ENCODE peak calls at places on chromosomes 12 and 14, in six cellular contexts. F is trophoblast cell, T is neuronal stem cell, D is H1, Q is HepG2, U is fibroblast of lung. Z is an unnamed sample.

GRCh38 chr12:92568631-92569128 is 134.1 kb upstream of the PLEKHG7 start:
- DNase-seq in F (no peak), T (no peak), D (no peak), Q (no peak), U (no peak), Z (no peak)

GRCh38 chr12:105946541-105946940 is 192.2 kb downstream of the NUAK1 start:
- DNase-seq in F (no peak), T (no peak), D (no peak), Q (no peak), U (peak; percentile 19), Z (no peak)

GRCh38 chr12:104573-105081 is 38.1 kb downstream of the IQSEC3 start:
- DNase-seq in F (no peak), T (no peak), D (peak; percentile 56), Q (peak; percentile 18), U (no peak), Z (no peak)

GRCh38 chr12:131682511-131682895 is 28.4 kb upstream of the SFSWAP start:
- DNase-seq in F (no peak), T (no peak), D (no peak), Q (no peak), U (no peak), Z (no peak)

GRCh38 chr14:62289471-62289870 is 527.3 kb downstream of the SNAPC1 start:
- DNase-seq in F (no peak), T (no peak), D (no peak), Q (no peak), U (peak; percentile 15), Z (no peak)

GRCh38 chr12:81758421-81759214 is 532 bp downstream of the PPFIA2 start:
- DNase-seq in F (no peak), T (peak; percentile 26), D (peak; percentile 79), Q (no peak), U (peak; percentile 38), Z (peak; percentile 14)

GRCh38 chr12:95788637-95789036 is 1.9 kb downstream of the NTN4 start:
- DNase-seq in F (no peak), T (no peak), D (no peak), Q (no peak), U (peak; percentile 41), Z (no peak)

GRCh38 chr14:37763266-37763665 is 167.8 kb downstream of the TTC6 start:
- DNase-seq in F (no peak), T (no peak), D (no peak), Q (no peak), U (no peak), Z (no peak)

GRCh38 chr12:52944683-52945388 is 4.1 kb upstream of the KRT18 start:
- DNase-seq in F (no peak), T (no peak), D (peak; percentile 52), Q (no peak), U (no peak), Z (no peak)

GRCh38 chr12:124756151-124756550 is 107.5 kb downstream of the SCARB1 start:
- DNase-seq in F (no peak), T (no peak), D (no peak), Q (no peak), U (no peak), Z (no peak)

GRCh38 chr12:106227641-106228319 is 20.0 kb downstream of the CKAP4 start:
- DNase-seq in F (peak; percentile 11), T (no peak), D (no peak), Q (peak; percentile 47), U (peak; percentile 28), Z (no peak)

GRCh38 chr12:67773896-67774295 is 125.4 kb downstream of the DYRK2 start:
- DNase-seq in F (no peak), T (no peak), D (no peak), Q (no peak), U (peak; percentile 56), Z (no peak)

GRCh38 chr14:95496111-95496681 is 20.3 kb downstream of the SYNE3 start:
- DNase-seq in F (no peak), T (no peak), D (no peak), Q (no peak), U (peak; percentile 43), Z (no peak)

GRCh38 chr12:96295532-96296160 is 101.5 kb downstream of the ELK3 start:
- DNase-seq in F (no peak), T (no peak), D (no peak), Q (no peak), U (no peak), Z (no peak)

GRCh38 chr12:54341343-54341742 is 16.4 kb downstream of the COPZ1 start:
- DNase-seq in F (no peak), T (peak; percentile 65), D (no peak), Q (no peak), U (no peak), Z (no peak)

GRCh38 chr14:59268011-59268410 is 79.5 kb downstream of the DAAM1 start:
- DNase-seq in F (no peak), T (no peak), D (no peak), Q (no peak), U (peak; percentile 24), Z (no peak)

GRCh38 chr14:47284283-47284682 is 391.1 kb downstream of the MDGA2 start:
- DNase-seq in F (no peak), T (no peak), D (no peak), Q (no peak), U (no peak), Z (no peak)

GRCh38 chr12:115132906-115133305 is 448.9 kb upstream of the TBX3 start:
- DNase-seq in F (no peak), T (no peak), D (no peak), Q (no peak), U (no peak), Z (no peak)

GRCh38 chr14:96587823-96588385 is 85.7 kb downstream of the PAPOLA start:
- DNase-seq in F (no peak), T (no peak), D (no peak), Q (no peak), U (no peak), Z (no peak)

GRCh38 chr12:5690240-5690639 is 254.8 kb downstream of the ANO2 start:
- DNase-seq in F (no peak), T (no peak), D (no peak), Q (no peak), U (no peak), Z (no peak)

GRCh38 chr14:20799955-20800544 is 2.6 kb downstream of the RNASE1 start:
- DNase-seq in F (peak; percentile 42), T (no peak), D (no peak), Q (peak; percentile 30), U (no peak), Z (no peak)

GRCh38 chr12:92977326-92977725 is 48.2 kb upstream of the EEA1 start:
- DNase-seq in F (no peak), T (no peak), D (no peak), Q (no peak), U (no peak), Z (no peak)

GRCh38 chr12:84697141-84697540 is 215.5 kb downstream of the SLC6A15 start:
- DNase-seq in F (no peak), T (no peak), D (no peak), Q (no peak), U (no peak), Z (no peak)

GRCh38 chr12:6551063-6551461 is 4.8 kb downstream of the IFFO1 start:
- DNase-seq in F (no peak), T (no peak), D (no peak), Q (no peak), U (no peak), Z (no peak)

GRCh38 chr12:1863823-1864222 is 43.5 kb downstream of the LRTM2 start:
- DNase-seq in F (no peak), T (no peak), D (no peak), Q (no peak), U (no peak), Z (no peak)

GRCh38 chr12:71191509-71192196 is 33.9 kb upstream of the TSPAN8 start:
- DNase-seq in F (no peak), T (no peak), D (no peak), Q (no peak), U (no peak), Z (peak; percentile 83)

GRCh38 chr14:90544971-90545370 is 148.1 kb downstream of the CALM1 start:
- DNase-seq in F (no peak), T (no peak), D (no peak), Q (no peak), U (no peak), Z (no peak)

GRCh38 chr12:42981379-42981778 is 391.8 kb upstream of the PRICKLE1 start:
- DNase-seq in F (no peak), T (no peak), D (no peak), Q (no peak), U (peak; percentile 34), Z (no peak)

GRCh38 chr12:57886590-57887363 is 40.2 kb upstream of the CTDSP2 start:
- DNase-seq in F (no peak), T (no peak), D (no peak), Q (no peak), U (no peak), Z (no peak)

GRCh38 chr12:6630696-6631095 is 5.1 kb downstream of the LPAR5 start:
- DNase-seq in F (no peak), T (no peak), D (no peak), Q (no peak), U (no peak), Z (no peak)

GRCh38 chr12:76025601-76026575 is 5.7 kb downstream of the PHLDA1 start:
- DNase-seq in F (no peak), T (no peak), D (no peak), Q (no peak), U (peak; percentile 89), Z (no peak)

GRCh38 chr12:79559591-79559990 is 131.2 kb downstream of the PAWR start:
- DNase-seq in F (no peak), T (no peak), D (no peak), Q (no peak), U (no peak), Z (no peak)
- H3K9me3 ChIP-seq in F (peaks cover 11% of the 10 kb centered on the region), T (peaks cover 9% of the 10 kb centered on the region), D (peaks cover 24% of the 10 kb centered on the region), Q (no peaks in the 10 kb centered on the region), U (no peaks in the 10 kb centered on the region), Z (no peaks in the 10 kb centered on the region)

GRCh38 chr12:121279507-121279915 is 17.0 kb downstream of the CAMKK2 start:
- DNase-seq in F (no peak), T (no peak), D (no peak), Q (no peak), U (peak; percentile 59), Z (no peak)
- H3K9ac ChIP-seq in F (no peak overlapping the region), T (no peak overlapping the region), D (no peak overlapping the region), Q (no peak overlapping the region), U (no peak overlapping the region), Z (no peak overlapping the region)

GRCh38 chr14:22174412-22174811 is 414.6 kb downstream of the DAD1 start:
- DNase-seq in F (no peak), T (no peak), D (no peak), Q (peak; percentile 67), U (no peak), Z (no peak)

GRCh38 chr14:22179190-22179589 is 409.8 kb downstream of the DAD1 start:
- DNase-seq in F (no peak), T (no peak), D (no peak), Q (no peak), U (no peak), Z (no peak)

GRCh38 chr14:22178330-22178981 is 410.6 kb downstream of the DAD1 start:
- DNase-seq in F (no peak), T (no peak), D (no peak), Q (no peak), U (peak; percentile 22), Z (no peak)

GRCh38 chr14:22177870-22178269 is 411.2 kb downstream of the DAD1 start:
- DNase-seq in F (no peak), T (no peak), D (no peak), Q (no peak), U (no peak), Z (no peak)

GRCh38 chr14:22176930-22177329 is 412.1 kb downstream of the DAD1 start:
- DNase-seq in F (no peak), T (no peak), D (no peak), Q (no peak), U (no peak), Z (no peak)
- H3K27ac ChIP-seq in F (no peak overlapping the region), T (no peak overlapping the region), D (no peak overlapping the region), Q (no peak overlapping the region), U (no peak overlapping the region), Z (no peak overlapping the region)

GRCh38 chr12:132923356-132923909 is 32.7 kb downstream of the ZNF605 start:
- DNase-seq in F (no peak), T (no peak), D (no peak), Q (no peak), U (no peak), Z (no peak)
- H3K9me3 ChIP-seq in F (peaks cover 30% of the 10 kb centered on the region), T (peaks cover 35% of the 10 kb centered on the region), D (peaks cover 84% of the 10 kb centered on the region), Q (peaks cover 90% of the 10 kb centered on the region), U (peaks cover 8% of the 10 kb centered on the region), Z (peaks cover 43% of the 10 kb centered on the region)

Z was measured in SK-N-MC.